ENCODE peak calls at places on chromosomes 3 and 15, in eight cellular contexts. U is brain microvascular endothelial cell, B is bronchial epithelial cell, S is lower lobe of right lung, M is Panc1, O is MM.1S, H is HepG2, A is thoracic aorta. K is an unnamed sample.

GRCh38 chr3:50340404-50341329 is at the start of gene RASSF1:
- DNase-seq in M (no peak), A (no peak), S (peak; percentile 89), U (no peak), H (no peak), B (peak; percentile 42), O (no peak), K (peak; percentile 54)

GRCh38 chr3:123521179-123521969 is 63.5 kb downstream of the HACD2 start:
- DNase-seq in A (no peak), M (no peak), H (no peak), U (no peak), S (no peak), O (no peak), B (no peak), K (no peak)

GRCh38 chr3:52468336-52468735 is 12.9 kb downstream of the NISCH start:
- DNase-seq in O (no peak), S (no peak), H (no peak), U (no peak), A (no peak), B (no peak), M (no peak), K (no peak)

GRCh38 chr3:9795212-9795611 is 2.3 kb downstream of the ARPC4 start:
- DNase-seq in U (no peak), A (no peak), H (no peak), O (no peak), S (no peak), B (no peak), M (no peak), K (no peak)

GRCh38 chr3:124033360-124034015 is 41.6 kb upstream of the ROPN1 start:
- DNase-seq in S (peak; percentile 48), O (no peak), H (no peak), M (no peak), U (no peak), B (no peak), A (no peak), K (peak; percentile 21)

GRCh38 chr3:46187876-46188275 is 20.2 kb downstream of the CCR1 start:
- DNase-seq in B (peak; percentile 85), A (no peak), S (no peak), M (no peak), O (peak; percentile 76), H (no peak), U (peak; percentile 51), K (no peak)

GRCh38 chr15:49721091-49721490 is 100.2 kb downstream of the DTWD1 start:
- DNase-seq in A (no peak), B (no peak), S (no peak), H (no peak), M (no peak), O (no peak), U (no peak), K (no peak)

GRCh38 chr3:37590328-37591079 is 271.2 kb upstream of the CTDSPL start:
- DNase-seq in U (no peak), O (no peak), M (no peak), H (no peak), A (peak; percentile 66), B (no peak), S (no peak), K (peak; percentile 14)

GRCh38 chr15:67762610-67763368 is 62.5 kb upstream of the SKOR1 start:
- DNase-seq in H (no peak), S (no peak), B (no peak), A (no peak), M (no peak), U (no peak), O (no peak), K (no peak)

GRCh38 chr15:50227076-50227475 is 38.5 kb downstream of the HDC start:
- DNase-seq in U (peak; percentile 65), H (no peak), M (no peak), O (no peak), S (no peak), A (no peak), B (no peak), K (no peak)

GRCh38 chr3:36893137-36893557 is 51.7 kb downstream of the TRANK1 start:
- DNase-seq in M (no peak), B (peak; percentile 79), A (no peak), H (no peak), S (no peak), O (no peak), U (peak; percentile 81), K (no peak)

GRCh38 chr15:55151621-55152020 is 45.1 kb downstream of the RSL24D1 start:
- DNase-seq in A (no peak), U (no peak), M (no peak), O (no peak), B (no peak), H (no peak), S (no peak), K (no peak)

GRCh38 chr3:105322570-105323273 is 44.0 kb upstream of the ALCAM start:
- DNase-seq in S (no peak), M (no peak), B (peak; percentile 12), A (no peak), H (no peak), U (no peak), O (no peak), K (no peak)

GRCh38 chr3:45549961-45550360 is 44.6 kb upstream of the LIMD1 start:
- DNase-seq in A (no peak), M (no peak), O (no peak), B (no peak), U (no peak), H (no peak), S (no peak), K (no peak)

GRCh38 chr3:194387276-194387675 is 11.8 kb downstream of the GP5 start:
- DNase-seq in U (no peak), M (no peak), H (no peak), S (no peak), O (no peak), B (no peak), A (no peak), K (no peak)

GRCh38 chr3:194386610-194387009 is 12.5 kb downstream of the GP5 start:
- DNase-seq in S (no peak), H (no peak), A (no peak), O (no peak), M (no peak), B (no peak), U (no peak), K (no peak)

GRCh38 chr3:194387926-194388418 is 11.1 kb downstream of the GP5 start:
- DNase-seq in O (no peak), M (no peak), H (no peak), A (no peak), U (no peak), B (no peak), S (no peak), K (no peak)

GRCh38 chr3:194390835-194391234 is 8.2 kb downstream of the GP5 start:
- DNase-seq in H (no peak), U (no peak), O (no peak), B (no peak), A (no peak), M (no peak), S (no peak), K (no peak)

DNA sequence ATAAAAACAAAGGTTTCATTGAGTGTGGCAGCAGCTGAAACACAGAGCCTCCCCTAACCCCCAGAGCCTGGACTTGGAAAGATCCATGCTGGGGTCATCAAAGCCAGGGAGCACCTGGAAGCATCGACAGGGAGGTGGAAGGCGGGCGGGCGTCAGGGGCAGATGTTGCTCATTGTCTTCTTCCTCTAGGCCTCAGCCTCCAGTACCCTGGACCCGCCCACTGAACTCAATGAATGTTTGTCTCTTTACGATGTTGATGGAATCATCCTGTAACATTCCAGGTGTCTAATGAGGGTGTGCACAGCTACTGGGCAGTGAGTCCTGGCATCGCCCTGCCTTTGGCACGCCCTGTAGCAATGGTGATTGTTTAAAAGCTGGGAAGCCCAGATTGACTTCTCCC is 9.8 kb downstream of the GP5 start:
- DNase-seq in H (no peak), S (no peak), U (no peak), A (no peak), B (no peak), O (no peak), M (no peak), K (no peak)
- H3K4me3 ChIP-seq in H (no peak overlapping the region), S (no peak overlapping the region), U (no peak overlapping the region), A (no peak overlapping the region), B (no peak overlapping the region), O (no peak overlapping the region), M (no peak overlapping the region), K (no peak overlapping the region)

DNA sequence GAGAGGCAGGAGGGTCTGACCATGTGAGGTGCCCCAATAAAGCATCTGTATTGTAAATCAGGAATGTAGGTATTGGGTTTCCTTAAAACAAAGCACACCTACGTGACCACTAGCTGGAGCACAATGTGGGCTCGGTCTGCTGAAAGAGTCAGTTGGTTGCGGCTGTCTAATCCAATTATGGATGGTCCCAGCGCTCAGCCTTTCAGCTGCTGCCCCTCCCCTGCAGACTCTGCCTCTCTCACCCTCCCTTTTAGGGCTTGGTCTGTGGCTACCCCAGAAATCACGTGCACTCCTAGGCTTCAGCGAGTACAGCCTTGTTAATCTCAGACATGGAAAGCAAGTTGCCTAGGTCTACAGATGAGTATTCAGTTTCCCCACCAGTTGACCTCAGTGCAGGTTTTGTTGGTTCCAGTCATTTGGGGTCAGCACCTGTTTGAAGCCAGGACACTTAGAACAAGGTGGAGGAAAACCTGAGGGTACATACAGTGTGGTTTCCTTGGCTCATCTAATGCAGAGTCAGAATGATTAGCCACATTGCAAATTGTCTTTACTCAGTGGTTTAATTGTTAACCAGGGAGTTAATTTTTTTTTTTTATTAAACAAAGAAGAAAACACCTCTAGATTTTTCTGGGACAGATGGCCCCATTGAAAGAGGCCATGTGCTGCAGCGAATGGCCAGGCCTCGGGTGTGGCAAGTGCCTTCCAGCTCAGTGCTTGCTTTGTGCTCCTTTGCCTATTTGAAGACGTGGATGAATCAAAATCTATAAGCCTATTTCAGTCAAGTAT is 137.7 kb downstream of the IGF1R start:
- DNase-seq in U (no peak), S (no peak), A (no peak), O (no peak), H (peak; percentile 36), M (no peak), B (no peak), K (no peak)
- H3K4me3 ChIP-seq in U (no peak overlapping the region), S (no peak overlapping the region), A (no peak overlapping the region), O (no peak overlapping the region), H (peak overlapping the region; percentile 37), M (no peak overlapping the region), B (no peak overlapping the region), K (no peak overlapping the region)

DNA sequence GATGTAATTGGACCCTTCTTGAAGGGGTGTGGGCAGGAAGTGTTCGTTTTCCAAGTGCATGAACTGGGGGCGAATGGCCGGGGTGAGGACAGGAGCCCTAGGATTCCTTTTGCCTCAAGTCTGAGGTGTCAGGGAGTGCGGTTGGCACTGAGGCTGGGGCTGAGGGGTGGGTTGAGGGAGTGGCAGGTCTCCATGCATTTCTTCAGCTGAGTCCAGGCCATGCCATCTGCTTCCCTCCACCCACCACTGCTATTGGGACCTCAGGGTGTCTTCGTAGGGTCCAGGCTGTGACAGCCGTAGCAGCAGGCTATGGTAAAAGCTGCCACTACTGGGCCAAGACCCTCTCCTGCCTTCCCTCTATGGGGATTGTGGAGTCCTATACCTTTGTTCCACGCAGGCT is 25.6 kb upstream of the TSPAN3 start:
- DNase-seq in U (no peak), A (no peak), H (no peak), M (no peak), O (no peak), S (no peak), B (no peak), K (no peak)
- H3K4me3 ChIP-seq in U (no peak overlapping the region), A (no peak overlapping the region), H (no peak overlapping the region), M (no peak overlapping the region), O (no peak overlapping the region), S (no peak overlapping the region), B (no peak overlapping the region), K (no peak overlapping the region)

DNA sequence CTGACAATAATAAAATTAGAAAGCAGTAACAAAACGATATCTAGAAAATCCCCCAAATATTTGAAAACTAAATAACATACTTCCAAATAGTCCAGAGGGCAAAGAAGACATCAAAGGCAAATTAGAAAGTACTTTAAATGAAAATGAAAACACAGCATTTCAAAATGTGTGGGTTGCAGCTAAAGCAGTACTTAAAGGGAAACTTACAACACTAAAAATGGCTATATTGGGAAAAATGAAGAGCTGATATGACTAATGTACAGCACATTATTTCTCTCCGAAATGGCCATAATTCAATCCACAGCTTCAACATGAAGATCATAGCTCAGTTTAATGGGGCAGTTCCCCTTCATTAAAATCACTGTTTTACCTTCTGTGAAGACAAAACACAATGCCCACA is 71.9 kb downstream of the FBXL22 start:
- DNase-seq in O (peak; percentile 21), M (no peak), A (no peak), H (no peak), U (no peak), S (no peak), B (no peak), K (no peak)
- H3K4me3 ChIP-seq in O (peak overlapping the region; percentile 18), M (no peak overlapping the region), A (no peak overlapping the region), H (no peak overlapping the region), U (no peak overlapping the region), S (no peak overlapping the region), B (no peak overlapping the region), K (no peak overlapping the region)

K was measured in body of pancreas.